ENCODE peak calls at places on chromosome 9, in ten cellular contexts. One of them, this sample, is unnamed.

GRCh38 chr9:27339661-27340295 is 42.8 kb upstream of the EQTN start:
- DNase-seq in astrocyte of the spinal cord: no peak
- DNase-seq in brain microvascular endothelial cell: no peak
- DNase-seq in hepatocyte: no peak
- DNase-seq in astrocyte of the cerebellum: no peak
- DNase-seq in Calu3: no peak
- DNase-seq in lung: no peak
- DNase-seq in PC-3: no peak
- DNase-seq in HFFc6: no peak
- DNase-seq in MM.1S: no peak
- DNase-seq in this sample: no peak

GRCh38 chr9:133875131-133875530 is 117.0 kb downstream of the VAV2 start:
- DNase-seq in brain microvascular endothelial cell: no peak
- DNase-seq in astrocyte of the cerebellum: no peak
- DNase-seq in HFFc6: no peak
- DNase-seq in Calu3: no peak
- DNase-seq in hepatocyte: no peak
- DNase-seq in astrocyte of the spinal cord: no peak
- DNase-seq in PC-3: no peak
- DNase-seq in MM.1S: no peak
- DNase-seq in lung: no peak
- DNase-seq in this sample: no peak

GRCh38 chr9:134318481-134318891 is 7.8 kb upstream of the RXRA start:
- DNase-seq in brain microvascular endothelial cell: no peak
- DNase-seq in HFFc6: no peak
- DNase-seq in MM.1S: no peak
- DNase-seq in PC-3: no peak
- DNase-seq in astrocyte of the spinal cord: no peak
- DNase-seq in lung: no peak
- DNase-seq in hepatocyte: no peak
- DNase-seq in Calu3: no peak
- DNase-seq in astrocyte of the cerebellum: no peak
- DNase-seq in this sample: no peak

GRCh38 chr9:133773889-133774655 is 35.9 kb upstream of the SARDH start:
- DNase-seq in HFFc6: no peak
- DNase-seq in PC-3: no peak
- DNase-seq in astrocyte of the cerebellum: no peak
- DNase-seq in MM.1S: no peak
- DNase-seq in brain microvascular endothelial cell: no peak
- DNase-seq in astrocyte of the spinal cord: peak; percentile 29
- DNase-seq in lung: no peak
- DNase-seq in hepatocyte: no peak
- DNase-seq in Calu3: no peak
- DNase-seq in this sample: no peak

GRCh38 chr9:37975639-37976038 is 71.7 kb upstream of the SLC25A51 start:
- DNase-seq in MM.1S: no peak
- DNase-seq in HFFc6: no peak
- DNase-seq in astrocyte of the spinal cord: no peak
- DNase-seq in hepatocyte: no peak
- DNase-seq in astrocyte of the cerebellum: no peak
- DNase-seq in brain microvascular endothelial cell: no peak
- DNase-seq in lung: no peak
- DNase-seq in Calu3: no peak
- DNase-seq in PC-3: no peak
- DNase-seq in this sample: no peak

GRCh38 chr9:89420397-89420796 is 77.5 kb downstream of the SEMA4D start:
- DNase-seq in lung: no peak
- DNase-seq in MM.1S: no peak
- DNase-seq in Calu3: no peak
- DNase-seq in astrocyte of the cerebellum: no peak
- DNase-seq in astrocyte of the spinal cord: no peak
- DNase-seq in brain microvascular endothelial cell: no peak
- DNase-seq in PC-3: no peak
- DNase-seq in hepatocyte: no peak
- DNase-seq in HFFc6: no peak
- DNase-seq in this sample: no peak

GRCh38 chr9:110752766-110753165 is 84.2 kb downstream of the MUSK start:
- DNase-seq in astrocyte of the cerebellum: peak; percentile 76
- DNase-seq in PC-3: peak; percentile 98
- DNase-seq in brain microvascular endothelial cell: peak; percentile 69
- DNase-seq in astrocyte of the spinal cord: peak; percentile 94
- DNase-seq in HFFc6: peak; percentile 95
- DNase-seq in lung: no peak
- DNase-seq in Calu3: peak; percentile 47
- DNase-seq in hepatocyte: no peak
- DNase-seq in MM.1S: no peak
- DNase-seq in this sample: no peak

GRCh38 chr9:73118297-73118696 is 33.4 kb upstream of the ANXA1 start:
- DNase-seq in MM.1S: no peak
- DNase-seq in PC-3: peak; percentile 31
- DNase-seq in brain microvascular endothelial cell: no peak
- DNase-seq in astrocyte of the cerebellum: no peak
- DNase-seq in Calu3: no peak
- DNase-seq in astrocyte of the spinal cord: no peak
- DNase-seq in HFFc6: no peak
- DNase-seq in lung: no peak
- DNase-seq in hepatocyte: no peak
- DNase-seq in this sample: no peak

GRCh38 chr9:136012651-136013050 is 51.5 kb upstream of the UBAC1 start:
- DNase-seq in lung: no peak
- DNase-seq in astrocyte of the spinal cord: peak; percentile 26
- DNase-seq in brain microvascular endothelial cell: no peak
- DNase-seq in HFFc6: no peak
- DNase-seq in hepatocyte: no peak
- DNase-seq in PC-3: no peak
- DNase-seq in MM.1S: no peak
- DNase-seq in Calu3: no peak
- DNase-seq in astrocyte of the cerebellum: peak; percentile 22
- DNase-seq in this sample: no peak

GRCh38 chr9:83955985-83956287 is 24.1 kb downstream of the HNRNPK start:
- DNase-seq in lung: no peak
- DNase-seq in PC-3: no peak
- DNase-seq in astrocyte of the cerebellum: no peak
- DNase-seq in MM.1S: no peak
- DNase-seq in hepatocyte: no peak
- DNase-seq in HFFc6: no peak
- DNase-seq in brain microvascular endothelial cell: no peak
- DNase-seq in astrocyte of the spinal cord: no peak
- DNase-seq in Calu3: no peak
- DNase-seq in this sample: peak; percentile 65

GRCh38 chr9:126604059-126604685 is 9.6 kb upstream of the LMX1B start:
- DNase-seq in lung: no peak
- DNase-seq in brain microvascular endothelial cell: no peak
- DNase-seq in HFFc6: no peak
- DNase-seq in Calu3: no peak
- DNase-seq in hepatocyte: no peak
- DNase-seq in astrocyte of the spinal cord: no peak
- DNase-seq in PC-3: no peak
- DNase-seq in MM.1S: no peak
- DNase-seq in astrocyte of the cerebellum: no peak
- DNase-seq in this sample: no peak

GRCh38 chr9:126595982-126596381 is 17.7 kb upstream of the LMX1B start:
- DNase-seq in astrocyte of the spinal cord: no peak
- DNase-seq in lung: no peak
- DNase-seq in MM.1S: no peak
- DNase-seq in hepatocyte: no peak
- DNase-seq in PC-3: no peak
- DNase-seq in HFFc6: no peak
- DNase-seq in astrocyte of the cerebellum: no peak
- DNase-seq in brain microvascular endothelial cell: no peak
- DNase-seq in Calu3: no peak
- DNase-seq in this sample: no peak

GRCh38 chr9:126604706-126605105 is 9.0 kb upstream of the LMX1B start:
- DNase-seq in PC-3: no peak
- DNase-seq in lung: no peak
- DNase-seq in astrocyte of the cerebellum: no peak
- DNase-seq in brain microvascular endothelial cell: no peak
- DNase-seq in MM.1S: no peak
- DNase-seq in hepatocyte: no peak
- DNase-seq in HFFc6: no peak
- DNase-seq in Calu3: no peak
- DNase-seq in astrocyte of the spinal cord: no peak
- DNase-seq in this sample: no peak

GRCh38 chr9:126599047-126599650 is 14.6 kb upstream of the LMX1B start:
- DNase-seq in hepatocyte: no peak
- DNase-seq in astrocyte of the spinal cord: no peak
- DNase-seq in PC-3: no peak
- DNase-seq in HFFc6: no peak
- DNase-seq in MM.1S: no peak
- DNase-seq in astrocyte of the cerebellum: no peak
- DNase-seq in lung: no peak
- DNase-seq in Calu3: no peak
- DNase-seq in brain microvascular endothelial cell: no peak
- DNase-seq in this sample: no peak
- TF ChIP-seq CTCF in hepatocyte: peak; percentile 17
- TF ChIP-seq CTCF in astrocyte of the spinal cord: peak; percentile 27
- TF ChIP-seq CTCF in PC-3: peak; percentile 27
- TF ChIP-seq CTCF in HFFc6: peak; percentile 58
- TF ChIP-seq CTCF in MM.1S: peak; percentile 22
- TF ChIP-seq CTCF in astrocyte of the cerebellum: no peak
- TF ChIP-seq CTCF in lung: no peak
- TF ChIP-seq CTCF in Calu3: no peak
- TF ChIP-seq CTCF in brain microvascular endothelial cell: peak; percentile 49
- TF ChIP-seq CTCF in this sample: no peak

GRCh38 chr9:77829440-77829839 is 181.3 kb upstream of the GNA14 start:
- DNase-seq in lung: no peak
- DNase-seq in HFFc6: no peak
- DNase-seq in MM.1S: no peak
- DNase-seq in PC-3: no peak
- DNase-seq in astrocyte of the cerebellum: no peak
- DNase-seq in brain microvascular endothelial cell: no peak
- DNase-seq in hepatocyte: no peak
- DNase-seq in Calu3: no peak
- DNase-seq in astrocyte of the spinal cord: no peak
- DNase-seq in this sample: no peak

GRCh38 chr9:77833686-77834429 is 185.7 kb upstream of the GNA14 start:
- DNase-seq in astrocyte of the spinal cord: no peak
- DNase-seq in hepatocyte: no peak
- DNase-seq in brain microvascular endothelial cell: no peak
- DNase-seq in MM.1S: no peak
- DNase-seq in Calu3: no peak
- DNase-seq in lung: no peak
- DNase-seq in HFFc6: no peak
- DNase-seq in astrocyte of the cerebellum: no peak
- DNase-seq in PC-3: no peak
- DNase-seq in this sample: no peak

GRCh38 chr9:77830618-77831285 is 182.6 kb upstream of the GNA14 start:
- DNase-seq in Calu3: no peak
- DNase-seq in MM.1S: no peak
- DNase-seq in astrocyte of the spinal cord: no peak
- DNase-seq in hepatocyte: no peak
- DNase-seq in PC-3: no peak
- DNase-seq in lung: no peak
- DNase-seq in astrocyte of the cerebellum: no peak
- DNase-seq in brain microvascular endothelial cell: no peak
- DNase-seq in HFFc6: no peak
- DNase-seq in this sample: no peak

GRCh38 chr9:77834898-77835505 is 186.9 kb upstream of the GNA14 start:
- DNase-seq in HFFc6: no peak
- DNase-seq in astrocyte of the cerebellum: no peak
- DNase-seq in Calu3: no peak
- DNase-seq in hepatocyte: no peak
- DNase-seq in lung: no peak
- DNase-seq in brain microvascular endothelial cell: no peak
- DNase-seq in astrocyte of the spinal cord: no peak
- DNase-seq in MM.1S: no peak
- DNase-seq in PC-3: no peak
- DNase-seq in this sample: no peak

GRCh38 chr9:77832647-77833046 is 184.5 kb upstream of the GNA14 start:
- DNase-seq in PC-3: no peak
- DNase-seq in HFFc6: no peak
- DNase-seq in hepatocyte: no peak
- DNase-seq in Calu3: no peak
- DNase-seq in brain microvascular endothelial cell: no peak
- DNase-seq in astrocyte of the cerebellum: no peak
- DNase-seq in lung: no peak
- DNase-seq in astrocyte of the spinal cord: no peak
- DNase-seq in MM.1S: no peak
- DNase-seq in this sample: no peak
- TF ChIP-seq CTCF in PC-3: no peak
- TF ChIP-seq CTCF in HFFc6: no peak
- TF ChIP-seq CTCF in hepatocyte: no peak
- TF ChIP-seq CTCF in Calu3: no peak
- TF ChIP-seq CTCF in brain microvascular endothelial cell: no peak
- TF ChIP-seq CTCF in astrocyte of the cerebellum: no peak
- TF ChIP-seq CTCF in lung: no peak
- TF ChIP-seq CTCF in astrocyte of the spinal cord: no peak
- TF ChIP-seq CTCF in MM.1S: no peak
- TF ChIP-seq CTCF in this sample: no peak

DNA sequence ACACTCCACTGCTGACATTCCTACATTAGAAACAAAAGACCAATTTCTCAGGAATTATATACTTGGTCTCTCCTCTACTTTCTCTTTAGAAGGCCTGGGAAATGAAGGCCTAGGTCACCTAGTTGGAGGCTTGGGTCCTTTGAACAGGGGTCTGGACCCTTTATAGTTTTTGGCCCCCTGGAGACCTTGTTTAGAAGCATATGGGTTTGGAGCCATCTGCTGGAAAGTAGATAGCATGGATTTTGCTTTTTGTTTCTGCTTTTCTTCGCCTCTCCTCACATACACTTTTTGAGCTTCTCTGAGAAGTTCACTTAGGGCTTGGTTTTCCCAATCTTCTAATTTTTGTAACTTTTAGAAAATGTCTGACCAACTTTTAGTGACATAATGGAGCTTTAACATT is 67.1 kb upstream of the CDK20 start:
- DNase-seq in hepatocyte: peak; percentile 38
- DNase-seq in brain microvascular endothelial cell: no peak
- DNase-seq in PC-3: no peak
- DNase-seq in astrocyte of the cerebellum: no peak
- DNase-seq in lung: no peak
- DNase-seq in astrocyte of the spinal cord: no peak
- DNase-seq in HFFc6: peak; percentile 6
- DNase-seq in MM.1S: no peak
- DNase-seq in Calu3: no peak
- DNase-seq in this sample: no peak
- TF ChIP-seq CTCF in hepatocyte: peak; percentile 73
- TF ChIP-seq CTCF in brain microvascular endothelial cell: peak; percentile 53
- TF ChIP-seq CTCF in PC-3: peak; percentile 46
- TF ChIP-seq CTCF in astrocyte of the cerebellum: peak; percentile 57
- TF ChIP-seq CTCF in lung: no peak
- TF ChIP-seq CTCF in astrocyte of the spinal cord: peak; percentile 44
- TF ChIP-seq CTCF in HFFc6: peak; percentile 75
- TF ChIP-seq CTCF in MM.1S: peak; percentile 27
- TF ChIP-seq CTCF in Calu3: peak; percentile 33
- TF ChIP-seq CTCF in this sample: peak; percentile 13

GRCh38 chr9:126009047-126009446 is 261.9 kb downstream of the PBX3 start:
- DNase-seq in Calu3: no peak
- DNase-seq in MM.1S: no peak
- DNase-seq in astrocyte of the cerebellum: no peak
- DNase-seq in HFFc6: no peak
- DNase-seq in hepatocyte: no peak
- DNase-seq in astrocyte of the spinal cord: no peak
- DNase-seq in PC-3: no peak
- DNase-seq in brain microvascular endothelial cell: no peak
- DNase-seq in lung: no peak
- DNase-seq in this sample: no peak
- TF ChIP-seq CTCF in Calu3: no peak
- TF ChIP-seq CTCF in MM.1S: peak; percentile 23
- TF ChIP-seq CTCF in astrocyte of the cerebellum: peak; percentile 18
- TF ChIP-seq CTCF in HFFc6: peak; percentile 54
- TF ChIP-seq CTCF in hepatocyte: no peak
- TF ChIP-seq CTCF in astrocyte of the spinal cord: peak; percentile 35
- TF ChIP-seq CTCF in PC-3: peak; percentile 43
- TF ChIP-seq CTCF in brain microvascular endothelial cell: peak; percentile 53
- TF ChIP-seq CTCF in lung: no peak
- TF ChIP-seq CTCF in this sample: no peak